ENCODE peak calls at places on chromosomes 5 and 9, in ten cellular contexts. T is cardiac fibroblast; G is heart left ventricle; A is CD8-positive, alpha-beta T cell; R is upper lobe of right lung; J is Panc1; Y is right lobe of liver; U is SK-N-SH; V is fibroblast of lung; C is WERI-Rb-1. P is an unnamed sample.

GRCh38 chr5:173327084-173327947 is 898 bp downstream of the STC2 start:
- DNase-seq in V (peak; percentile 70), U (peak; percentile 63), R (no peak), J (no peak), T (peak; percentile 67), G (peak; percentile 55), C (no peak), A (no peak), Y (no peak), P (no peak)

GRCh38 chr5:178116406-178116885 is 3.1 kb downstream of the N4BP3 start:
- DNase-seq in R (no peak), V (no peak), C (no peak), G (no peak), U (peak; percentile 44), T (no peak), Y (no peak), A (peak; percentile 93), J (no peak), P (no peak)

GRCh38 chr5:61572959-61573358 is 240.9 kb downstream of the ZSWIM6 start:
- DNase-seq in J (no peak), U (no peak), A (no peak), C (no peak), R (no peak), Y (no peak), G (no peak), T (no peak), V (no peak), P (no peak)

GRCh38 chr5:149389552-149390495 is 10.7 kb upstream of the IL17B start:
- DNase-seq in A (no peak), C (peak; percentile 94), U (no peak), V (no peak), Y (no peak), T (no peak), J (no peak), R (no peak), G (no peak), P (no peak)

GRCh38 chr9:125649315-125649714 is 57.7 kb downstream of the MAPKAP1 start:
- DNase-seq in Y (no peak), T (peak; percentile 96), R (no peak), C (no peak), V (peak; percentile 47), J (no peak), G (no peak), A (no peak), U (no peak), P (no peak)

GRCh38 chr9:37324261-37324683 is 98.2 kb upstream of the GRHPR start:
- DNase-seq in U (no peak), G (no peak), T (peak; percentile 31), R (no peak), J (no peak), C (peak; percentile 42), A (no peak), V (peak; percentile 34), Y (no peak), P (no peak)

GRCh38 chr9:74697535-74697934 is 190.2 kb downstream of the TRPM6 start:
- DNase-seq in U (no peak), J (no peak), V (no peak), T (no peak), A (no peak), C (no peak), R (no peak), G (no peak), Y (no peak), P (no peak)

GRCh38 chr5:89117131-89117644 is 234.2 kb upstream of the MEF2C start:
- DNase-seq in U (no peak), Y (peak; percentile 69), C (no peak), A (no peak), R (no peak), J (no peak), T (no peak), V (no peak), G (no peak), P (peak; percentile 38)

GRCh38 chr9:34098307-34098706 is 28.2 kb downstream of the DCAF12 start:
- DNase-seq in C (no peak), U (no peak), A (no peak), J (no peak), V (no peak), Y (no peak), R (no peak), G (no peak), T (no peak), P (no peak)

GRCh38 chr5:115840825-115841224 is 540 bp downstream of the ATG12 start:
- DNase-seq in A (no peak), C (no peak), U (peak; percentile 19), V (no peak), G (no peak), R (no peak), T (no peak), Y (no peak), J (no peak), P (no peak)

GRCh38 chr5:91643796-91644195 is 260.7 kb upstream of the ARRDC3 start:
- DNase-seq in R (no peak), V (peak; percentile 84), A (no peak), Y (no peak), U (no peak), J (no peak), C (no peak), T (peak; percentile 29), G (no peak), P (no peak)

GRCh38 chr5:1004598-1005361 is 3.8 kb upstream of the NKD2 start:
- DNase-seq in J (no peak), Y (peak; percentile 80), C (peak; percentile 79), V (no peak), A (peak; percentile 56), T (peak; percentile 55), R (peak; percentile 87), G (peak; percentile 92), U (peak; percentile 78), P (no peak)

GRCh38 chr5:130985776-130986175 is 179.3 kb downstream of the HINT1 start:
- DNase-seq in V (no peak), Y (no peak), A (no peak), C (no peak), T (no peak), J (no peak), G (no peak), R (no peak), U (no peak), P (no peak)
- TF ChIP-seq CTCF in V (no peak), Y (no peak), A (no peak), C (no peak), T (no peak), J (no peak), G (no peak), R (no peak), U (no peak), P (no peak)

DNA sequence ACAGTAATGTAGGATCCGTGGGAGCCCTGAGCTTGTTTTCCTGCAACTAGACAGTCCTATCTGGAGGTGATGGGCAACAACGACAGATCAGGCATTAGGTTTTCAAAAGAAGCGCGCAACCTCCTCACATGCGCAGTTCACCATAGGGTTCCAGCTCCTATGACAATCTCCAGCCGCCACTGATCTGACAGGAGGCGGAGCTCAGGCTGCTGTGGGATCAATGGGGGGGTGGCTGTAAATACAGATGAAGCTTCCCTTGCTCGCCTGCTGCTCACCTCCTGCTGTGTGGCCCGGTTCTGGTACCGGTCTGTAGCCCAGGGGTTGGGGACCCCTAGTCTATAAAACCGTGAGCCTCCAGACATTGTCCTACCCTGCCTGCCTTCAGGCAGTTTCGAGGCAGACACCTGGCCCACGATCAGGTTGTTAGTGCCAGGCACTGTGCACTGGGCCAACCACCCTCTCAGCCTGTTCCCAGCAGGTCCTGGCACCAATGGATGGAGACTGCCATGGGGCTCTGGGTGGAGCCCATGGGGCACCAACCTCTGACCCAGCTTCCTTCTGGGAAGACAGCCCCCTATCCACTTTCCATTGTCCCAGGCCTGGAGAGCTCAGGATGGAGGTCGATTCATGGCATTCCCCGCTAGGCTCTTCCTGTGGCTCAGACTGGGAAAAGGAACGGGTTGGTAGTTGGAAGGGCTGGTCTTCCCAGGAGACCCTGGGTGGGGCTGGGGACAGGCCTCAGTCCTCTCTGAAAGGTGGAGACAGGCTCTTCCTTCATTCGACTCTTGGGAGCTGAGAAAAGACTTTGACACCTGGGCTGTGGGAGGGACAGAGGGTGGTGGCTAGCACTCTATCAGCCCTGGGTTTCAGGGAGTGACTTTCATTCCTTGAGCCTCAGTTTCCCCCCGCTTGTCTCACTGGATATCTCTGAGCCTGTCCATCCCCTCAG is 1.7 kb downstream of the ENDOG start:
- DNase-seq in T (peak; percentile 57), U (peak; percentile 88), A (no peak), G (peak; percentile 79), Y (peak; percentile 62), V (peak; percentile 8), J (no peak), C (peak; percentile 94), R (no peak), P (no peak)
- H3K4me3 ChIP-seq in T (peak overlapping the region; percentile 49), U (peak overlapping the region; percentile 60), A (no peak overlapping the region), G (no peak overlapping the region), Y (peak overlapping the region; percentile 75), V (peak overlapping the region; percentile 64), J (peak overlapping the region; percentile 53), C (peak overlapping the region; percentile 72), R (peak overlapping the region; percentile 77), P (peak overlapping the region; percentile 72)

GRCh38 chr5:132462856-132463745 is 27.5 kb downstream of the IRF1 start:
- DNase-seq in V (no peak), U (no peak), T (no peak), C (no peak), A (no peak), R (peak; percentile 35), Y (peak; percentile 87), J (no peak), G (no peak), P (no peak)

GRCh38 chr5:132465095-132465707 is 25.4 kb downstream of the IRF1 start:
- DNase-seq in U (no peak), V (no peak), C (no peak), A (no peak), G (no peak), R (peak; percentile 54), J (no peak), Y (no peak), T (no peak), P (no peak)

GRCh38 chr5:132463808-132464154 is 26.8 kb downstream of the IRF1 start:
- DNase-seq in C (no peak), G (no peak), Y (no peak), R (no peak), U (no peak), J (no peak), V (no peak), T (no peak), A (no peak), P (no peak)

GRCh38 chr5:132466453-132467291 is 23.9 kb downstream of the IRF1 start:
- DNase-seq in U (no peak), R (peak; percentile 78), Y (peak; percentile 95), G (peak; percentile 74), T (peak; percentile 64), V (peak; percentile 66), A (peak; percentile 80), J (no peak), C (no peak), P (no peak)

GRCh38 chr5:132464155-132464939 is 26.2 kb downstream of the IRF1 start:
- DNase-seq in A (peak; percentile 55), V (no peak), T (no peak), R (no peak), U (peak; percentile 42), Y (peak; percentile 67), G (no peak), C (peak; percentile 41), J (no peak), P (no peak)
- TF ChIP-seq CTCF in A (no peak), V (peak; percentile 45), T (no peak), R (peak; percentile 26), U (peak; percentile 30), Y (peak; percentile 49), G (no peak), C (peak; percentile 3), J (peak; percentile 43), P (peak; percentile 36)

DNA sequence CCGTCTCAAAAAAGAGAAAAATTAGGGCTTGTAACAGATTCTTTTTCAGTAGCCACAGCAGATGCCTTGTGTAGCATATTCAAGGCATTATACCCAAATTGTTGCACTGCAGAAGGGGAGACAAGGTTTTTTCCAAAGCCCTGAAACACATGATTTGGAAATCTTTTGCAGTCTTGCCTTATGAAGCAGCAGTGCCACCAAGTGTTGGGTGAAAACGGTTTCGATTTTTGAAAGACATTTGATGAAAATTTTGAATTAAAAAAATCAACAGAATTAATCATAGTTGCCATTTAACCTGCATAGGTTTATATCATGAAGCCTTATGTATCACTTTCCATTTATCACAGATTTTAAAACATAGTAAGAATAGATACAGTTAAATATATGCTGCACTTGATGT is 479.5 kb downstream of the TAF11L14 start:
- DNase-seq in U (no peak), J (peak; percentile 7), T (peak; percentile 17), A (no peak), C (peak; percentile 19), V (peak; percentile 19), R (no peak), Y (no peak), G (no peak), P (no peak)
- H3K4me3 ChIP-seq in U (no peak overlapping the region), J (no peak overlapping the region), T (no peak overlapping the region), A (no peak overlapping the region), C (no peak overlapping the region), V (no peak overlapping the region), R (no peak overlapping the region), Y (no peak overlapping the region), G (no peak overlapping the region), P (no peak overlapping the region)

P was measured in epithelial cell of proximal tubule.